ENCODE peak calls at places on chromosomes 4 and X, in five cellular contexts. D is IMR-90, S is SJSA1, R is cardiac muscle cell, W is thoracic aorta. J is an unnamed sample.

GRCh38 chrX:38233891-38234807 is 13.5 kb upstream of the SRPX start:
- DNase-seq in D (peak; percentile 73), R (no peak), W (no peak), S (no peak), J (no peak)

GRCh38 chrX:8906299-8906698 is 105.1 kb upstream of the FAM9A start:
- DNase-seq in D (no peak), R (no peak), W (no peak), S (no peak), J (no peak)

GRCh38 chr4:146190393-146190910 is 14.9 kb downstream of the LSM6 start:
- DNase-seq in S (no peak), W (no peak), D (no peak), R (no peak), J (no peak)

GRCh38 chr4:153207027-153207426 is 2.8 kb downstream of the TRIM2 start:
- DNase-seq in W (no peak), R (no peak), S (no peak), D (no peak), J (no peak)

GRCh38 chr4:24800273-24800880 is 5.0 kb downstream of the SOD3 start:
- DNase-seq in D (no peak), W (no peak), S (no peak), R (no peak), J (no peak)

GRCh38 chrX:153225438-153226098 is 46.5 kb downstream of the MAGEA1 start:
- DNase-seq in S (no peak), R (no peak), W (no peak), D (no peak), J (no peak)

GRCh38 chrX:18449271-18449670 is 23.9 kb downstream of the CDKL5 start:
- DNase-seq in W (no peak), R (no peak), D (no peak), S (no peak), J (no peak)

GRCh38 chr4:8435656-8436121 is 4.8 kb downstream of the ACOX3 start:
- DNase-seq in D (peak; percentile 15), W (no peak), R (peak; percentile 67), S (no peak), J (no peak)

GRCh38 chrX:69538321-69538876 is 34.3 kb downstream of the NALF2 start:
- DNase-seq in D (peak; percentile 16), W (no peak), S (peak; percentile 46), R (peak; percentile 77), J (no peak)

GRCh38 chrX:46381630-46382029 is 163.6 kb downstream of the ZNF674 start:
- DNase-seq in S (no peak), R (peak; percentile 25), W (no peak), D (peak; percentile 17), J (no peak)

GRCh38 chrX:18490816-18491215 is 65.4 kb downstream of the CDKL5 start:
- DNase-seq in R (no peak), D (peak; percentile 18), W (no peak), S (no peak), J (no peak)

GRCh38 chrX:70088281-70088680 is 26.0 kb downstream of the OTUD6A start:
- DNase-seq in D (peak; percentile 29), S (no peak), W (no peak), R (no peak), J (no peak)

GRCh38 chr4:7683126-7683703 is 248.5 kb upstream of the PSAPL1 start:
- DNase-seq in D (no peak), S (no peak), W (no peak), R (no peak), J (no peak)

GRCh38 chrX:154720067-154720466 is 30.8 kb downstream of the GAB3 start:
- DNase-seq in W (no peak), R (no peak), S (no peak), D (no peak), J (no peak)

GRCh38 chrX:13994681-13995080 is 35.0 kb downstream of the GEMIN8 start:
- DNase-seq in S (no peak), D (no peak), R (no peak), W (no peak), J (no peak)

GRCh38 chr4:119040711-119041185 is 94.9 kb upstream of the MYOZ2 start:
- DNase-seq in W (no peak), S (no peak), R (no peak), D (peak; percentile 93), J (no peak)

GRCh38 chr4:73822389-73822788 is 14.1 kb upstream of the CXCL6 start:
- DNase-seq in W (no peak), D (no peak), R (no peak), S (no peak), J (no peak)

DNA sequence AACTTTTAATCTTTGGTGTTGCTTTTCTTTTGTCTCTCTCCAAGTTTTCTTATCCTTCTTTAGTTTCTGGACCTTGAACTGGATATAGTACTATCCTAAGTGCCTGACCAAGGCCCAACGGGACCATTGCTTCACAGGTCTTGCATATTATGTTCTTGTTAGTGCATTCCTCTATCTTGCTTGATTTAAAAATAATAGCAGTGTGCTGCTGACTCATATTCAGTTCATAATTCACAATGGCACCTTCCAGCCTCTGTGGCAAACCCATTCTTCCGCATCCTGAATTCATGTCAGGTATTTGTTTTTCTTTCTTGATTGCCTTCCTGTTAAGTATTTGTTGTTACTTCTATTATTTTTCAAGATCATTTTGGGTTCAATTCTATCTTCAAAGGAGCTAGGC is 197.1 kb upstream of the GIMD1 start:
- DNase-seq in D (no peak), R (no peak), S (no peak), W (no peak), J (no peak)
- H3K27ac ChIP-seq in D (no peak overlapping the region), R (no peak overlapping the region), S (no peak overlapping the region), W (peak overlapping the region; percentile 1), J (no peak overlapping the region)

GRCh38 chrX:95884196-95884595 is 800.4 kb upstream of the DIAPH2 start:
- DNase-seq in D (no peak), R (no peak), S (no peak), W (no peak), J (no peak)
- H3K27ac ChIP-seq in D (no peak overlapping the region), R (no peak overlapping the region), S (no peak overlapping the region), W (no peak overlapping the region), J (no peak overlapping the region)

GRCh38 chr4:184320630-184321029 is 103.0 kb upstream of the ENPP6 start:
- DNase-seq in R (no peak), S (no peak), W (no peak), D (peak; percentile 19), J (no peak)
- H3K27ac ChIP-seq in R (no peak overlapping the region), S (no peak overlapping the region), W (no peak overlapping the region), D (no peak overlapping the region), J (no peak overlapping the region)

GRCh38 chr4:128311659-128312392 is 24.2 kb upstream of the PGRMC2 start:
- DNase-seq in D (no peak), S (no peak), R (no peak), W (no peak), J (no peak)

GRCh38 chr4:128310266-128310697 is 22.7 kb upstream of the PGRMC2 start:
- DNase-seq in D (no peak), W (no peak), S (peak; percentile 48), R (peak; percentile 58), J (no peak)

GRCh38 chr4:128306992-128307581 is 19.5 kb upstream of the PGRMC2 start:
- DNase-seq in D (no peak), R (no peak), S (no peak), W (no peak), J (no peak)

GRCh38 chr4:128308986-128309385 is 21.4 kb upstream of the PGRMC2 start:
- DNase-seq in D (peak; percentile 50), R (no peak), S (no peak), W (no peak), J (no peak)

DNA sequence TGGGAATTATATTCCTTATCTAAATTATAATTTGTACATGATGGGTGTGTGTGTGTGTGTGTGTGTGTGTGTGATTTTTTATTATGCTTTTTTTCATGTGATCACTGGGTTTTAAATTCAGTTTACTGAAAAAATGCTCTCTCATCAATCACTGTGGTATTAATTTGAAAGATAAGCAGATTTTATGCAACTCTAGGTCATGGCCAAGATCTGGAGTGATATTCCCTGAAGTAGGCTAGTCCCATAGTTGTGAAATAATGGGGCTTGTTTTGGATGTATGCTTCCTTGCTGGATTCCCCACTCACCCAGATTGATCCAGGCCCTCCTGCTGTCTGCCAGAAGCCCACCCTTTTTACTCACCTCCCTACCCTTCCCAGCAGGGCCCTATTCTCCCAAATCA is 22.0 kb upstream of the PGRMC2 start:
- DNase-seq in W (no peak), S (no peak), D (no peak), R (no peak), J (no peak)
- H3K27ac ChIP-seq in W (peak overlapping the region; percentile 30), S (no peak overlapping the region), D (no peak overlapping the region), R (peak overlapping the region; percentile 1), J (no peak overlapping the region)

GRCh38 chr4:10605746-10606482 is 78.7 kb downstream of the CLNK start:
- DNase-seq in S (peak; percentile 67), R (no peak), D (peak; percentile 85), W (no peak), J (no peak)
- H3K27ac ChIP-seq in S (peak overlapping the region; percentile 92), R (no peak overlapping the region), D (peak overlapping the region; percentile 78), W (no peak overlapping the region), J (no peak overlapping the region)

DNA sequence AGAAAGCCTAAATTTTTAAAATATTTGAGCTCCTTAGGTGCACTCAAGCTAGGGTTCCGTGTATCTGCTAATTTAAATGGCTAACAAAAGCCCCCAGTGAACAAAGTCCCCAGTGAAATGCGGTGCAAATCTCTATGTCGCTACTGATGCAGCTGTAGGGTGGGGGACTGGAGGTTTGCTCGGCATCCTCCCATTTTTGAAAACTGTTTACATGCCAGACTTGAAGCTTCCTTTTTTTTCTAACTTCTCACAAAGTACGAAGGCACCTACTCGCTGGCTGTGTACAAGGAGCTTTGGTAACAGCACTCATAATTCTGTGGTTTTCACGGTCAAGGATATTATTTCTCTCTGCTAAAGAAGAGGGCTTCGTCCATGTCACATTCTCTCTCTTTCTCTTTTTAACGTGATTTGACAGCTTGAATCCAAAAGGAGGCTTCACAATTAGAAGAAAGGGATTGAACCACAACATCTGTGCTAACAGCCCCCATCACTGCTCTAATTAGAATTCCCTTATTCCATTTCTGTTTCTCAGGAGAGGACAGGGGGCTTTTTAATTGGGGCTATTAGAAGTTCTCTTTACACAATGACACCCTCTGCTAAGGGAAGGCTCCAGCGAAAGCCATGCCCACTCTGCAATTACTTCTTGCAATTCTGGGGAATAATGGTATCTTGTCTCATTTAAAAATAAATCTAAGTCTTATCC is 46.7 kb downstream of the TMEM156 start:
- DNase-seq in R (no peak), D (no peak), W (no peak), S (no peak), J (no peak)
- H3K27ac ChIP-seq in R (no peak overlapping the region), D (peak overlapping the region; percentile 39), W (no peak overlapping the region), S (peak overlapping the region; percentile 57), J (no peak overlapping the region)

DNA sequence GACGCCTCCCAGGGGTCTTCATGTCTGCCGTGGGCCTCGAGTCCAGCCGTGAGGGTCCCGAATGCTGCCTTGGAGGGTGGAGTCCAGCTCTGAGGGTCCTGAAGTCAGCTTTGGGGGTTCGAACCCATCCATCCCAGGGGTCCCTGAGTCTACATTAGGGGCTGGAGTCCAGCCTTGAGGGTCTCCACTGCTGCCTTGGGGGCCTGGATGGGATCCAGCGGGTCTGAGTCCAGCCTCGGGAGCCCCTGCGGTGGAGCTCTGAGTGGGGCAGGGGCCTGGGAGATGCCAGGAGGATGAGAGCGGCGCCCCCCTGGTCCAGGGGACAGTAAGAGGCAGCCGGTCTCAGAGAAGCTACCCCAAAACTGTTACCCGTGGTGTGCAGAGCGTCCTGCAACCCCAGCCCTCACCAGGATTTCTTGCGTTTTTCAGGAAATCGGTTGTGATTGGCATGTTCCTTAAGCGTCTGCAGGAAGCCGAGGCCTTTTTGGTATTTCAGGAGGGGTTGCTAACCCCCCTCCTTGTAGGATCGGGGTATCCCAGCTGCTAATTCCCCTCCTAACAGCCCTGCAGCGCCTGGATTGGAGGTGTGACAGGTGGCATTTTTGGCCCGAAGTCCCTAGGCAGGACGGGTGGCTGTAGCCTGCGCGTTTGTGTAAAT is 1.7 kb upstream of the GTPBP6 start:
- DNase-seq in R (no peak), W (no peak), D (peak; percentile 10), S (peak; percentile 39), J (no peak)
- H3K27ac ChIP-seq in R (peak overlapping the region; percentile 72), W (no peak overlapping the region), D (peak overlapping the region; percentile 60), S (no peak overlapping the region), J (peak overlapping the region; percentile 93)